ENCODE peak calls at places on chromosomes 4 and X, in seven cellular contexts. D is fibroblast of lung, K is GM23338, S is GM23248, E is heart left ventricle, B is adipocyte, N is Peyer's patch. J is an unnamed sample. For H3K4me1 and H3K27me3, the result is how much of the 10 kb centered on the place peaks cover.

GRCh38 chr4:137267024-137267423 is 265.3 kb downstream of the PCDH18 start:
- DNase-seq in D (peak), K (no peak), S (peak), E (no peak), B (peak), N (no peak), J (no peak)

GRCh38 chrX:128518508-128518907 is 466.3 kb upstream of the ACTRT1 start:
- DNase-seq in D (no peak), K (peak), S (peak), E (no peak), B (peak), N (no peak), J (no peak)

GRCh38 chr4:56681849-56682175 is 716 bp upstream of the HOPX start:
- DNase-seq in D (no peak), K (no peak), S (no peak), E (no peak), B (no peak), N (no peak), J (no peak)

GRCh38 chrX:132837971-132838370 is 120.5 kb downstream of the HS6ST2 start:
- DNase-seq in D (peak), K (no peak), S (no peak), E (no peak), B (no peak), N (peak), J (no peak)

GRCh38 chr4:185924458-185924857 is 112.5 kb upstream of the SORBS2 start:
- DNase-seq in D (no peak), K (peak), S (no peak), E (no peak), B (no peak), N (no peak), J (no peak)

GRCh38 chr4:19711871-19712270 is 539.8 kb upstream of the SLIT2 start:
- DNase-seq in D (peak), K (no peak), S (peak), E (no peak), B (peak), N (no peak), J (no peak)

GRCh38 chrX:107827137-107827831 is 1.6 kb downstream of the MID2 start:
- DNase-seq in D (no peak), K (no peak), S (peak), E (no peak), B (peak), N (no peak), J (no peak)

GRCh38 chr4:118834960-118835895 is 698 bp downstream of the SEC24D start:
- DNase-seq in D (peak), K (peak), S (peak), E (peak), B (peak), N (peak), J (peak)

GRCh38 chr4:63349674-63350025 is 1059.6 kb downstream of the TECRL start:
- DNase-seq in D (no peak), K (no peak), S (no peak), E (peak), B (no peak), N (no peak), J (no peak)

GRCh38 chr4:116688536-116688935 is 396.8 kb downstream of the TRAM1L1 start:
- DNase-seq in D (no peak), K (no peak), S (no peak), E (no peak), B (no peak), N (no peak), J (no peak)

GRCh38 chrX:40244116-40244515 is 146.4 kb upstream of the BCOR start:
- DNase-seq in D (no peak), K (no peak), S (no peak), E (no peak), B (no peak), N (no peak), J (no peak)

GRCh38 chr4:95045429-95045828 is 287.7 kb downstream of the BMPR1B start:
- DNase-seq in D (peak), K (no peak), S (no peak), E (no peak), B (peak), N (no peak), J (no peak)

GRCh38 chr4:76197971-76198410 is 15.6 kb downstream of the SCARB2 start:
- DNase-seq in D (peak), K (no peak), S (peak), E (peak), B (peak), N (peak), J (peak)

GRCh38 chr4:46953564-46953963 is 39.8 kb downstream of the GABRA4 start:
- DNase-seq in D (no peak), K (no peak), S (no peak), E (no peak), B (no peak), N (no peak), J (no peak)

GRCh38 chr4:64911846-64912245 is 502.6 kb upstream of the TECRL start:
- DNase-seq in D (no peak), K (peak), S (no peak), E (no peak), B (no peak), N (no peak), J (no peak)

GRCh38 chr4:16573744-16574143 is 324.7 kb downstream of the LDB2 start:
- DNase-seq in D (peak), K (no peak), S (peak), E (peak), B (peak), N (no peak), J (no peak)

GRCh38 chr4:90039122-90039521 is 88.1 kb upstream of the CCSER1 start:
- DNase-seq in D (no peak), K (no peak), S (no peak), E (no peak), B (no peak), N (no peak), J (no peak)

GRCh38 chr4:45453258-45453841 is 670.5 kb downstream of the GABRG1 start:
- DNase-seq in D (peak), K (peak), S (peak), E (no peak), B (peak), N (no peak), J (no peak)

GRCh38 chrX:17377795-17378194 is 2.8 kb downstream of the NHS start:
- DNase-seq in D (peak), K (no peak), S (peak), E (no peak), B (peak), N (no peak), J (no peak)

GRCh38 chr4:84708406-84709135 is 125.6 kb downstream of the CDS1 start:
- DNase-seq in D (peak), K (no peak), S (peak), E (no peak), B (no peak), N (no peak), J (no peak)

GRCh38 chr4:25020240-25020639 is 10.5 kb downstream of the LGI2 start:
- DNase-seq in D (no peak), K (no peak), S (peak), E (no peak), B (peak), N (no peak), J (no peak)

GRCh38 chrX:19855700-19856381 is 31.6 kb downstream of the SH3KBP1 start:
- DNase-seq in D (peak), K (no peak), S (peak), E (no peak), B (no peak), N (peak), J (no peak)
- H3K4me1 ChIP-seq in D (under half), K (under half), S (under half), E (under half), B (under half), N (under half), J (under half)

DNA sequence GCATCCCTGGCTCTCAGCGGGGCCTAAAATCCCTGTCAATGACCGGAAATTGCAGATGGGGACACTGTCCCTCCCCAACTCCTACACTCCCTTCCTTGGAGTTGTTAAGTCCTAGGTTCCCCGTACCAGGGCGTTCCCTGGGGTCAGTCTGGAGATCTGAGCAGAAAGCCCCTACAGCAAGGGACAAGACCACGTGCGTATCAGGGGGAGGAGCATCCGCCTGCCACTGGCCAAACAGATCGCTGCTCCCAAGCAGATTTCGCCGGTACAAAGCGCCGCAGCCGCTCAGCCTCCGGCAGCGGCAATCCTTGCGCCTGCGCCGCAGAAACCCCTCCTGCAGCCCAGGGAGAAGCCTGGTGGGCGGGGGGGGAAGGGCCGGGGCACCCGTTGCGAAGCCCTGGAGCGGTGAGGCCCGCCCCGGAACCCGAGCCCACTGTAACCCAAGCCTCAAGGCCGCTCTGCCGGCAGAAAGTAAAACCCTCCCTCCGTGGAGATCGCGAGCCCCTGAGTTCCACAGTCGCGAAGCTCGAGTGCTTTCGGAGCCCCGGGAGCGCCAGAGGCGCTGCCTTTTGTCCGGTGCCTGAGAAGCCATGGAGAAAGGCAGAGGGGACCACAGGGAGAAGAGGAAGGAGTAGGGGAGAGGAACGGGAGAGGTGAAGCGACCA is 2.7 kb downstream of the CRMP1 start:
- DNase-seq in D (peak), K (peak), S (no peak), E (no peak), B (no peak), N (no peak), J (no peak)
- H3K27me3 ChIP-seq in D (under half), K (half or more), S (half or more), E (half or more), B (half or more), N (under half), J (under half)

GRCh38 chr4:92520563-92520962 is 216.8 kb downstream of the GRID2 start:
- DNase-seq in D (no peak), K (peak), S (no peak), E (no peak), B (no peak), N (no peak), J (no peak)
- H3K4me1 ChIP-seq in D (under half), K (half or more), S (under half), E (under half), B (under half), N (under half), J (under half)

GRCh38 chr4:7513731-7514130 is 79.0 kb upstream of the PSAPL1 start:
- DNase-seq in D (peak), K (no peak), S (peak), E (no peak), B (peak), N (no peak), J (no peak)
- H3K27me3 ChIP-seq in D (under half), K (under half), S (under half), E (under half), B (under half), N (under half), J (under half)